ENCODE peak calls at places on chromosomes 3 and 15, in nine cellular contexts. F is C1 segment of cervical spinal cord, W is activated T-cell treated with anti-CD3 and anti-CD28 coated beads for 1 hour, U is hypothalamus, N is pancreas, P is NCI-H1092 treated with DMSO at 0.1 percent for 48 hours, J is KBM-7, M is caudate nucleus, X is HCT116. H is an unnamed sample.

GRCh38 chr15:29815000-29815704 is 7.1 kb downstream of the TJP1 start:
- DNase-seq in F (no peak), W (no peak), U (no peak), N (no peak), P (no peak), J (no peak), M (no peak), X (no peak), H (no peak)

GRCh38 chr3:141729240-141729639 is 8.9 kb upstream of the RNF7 start:
- DNase-seq in F (no peak), W (no peak), U (no peak), N (no peak), P (no peak), J (no peak), M (no peak), X (no peak), H (no peak)

GRCh38 chr15:51726302-51727073 is 11.0 kb downstream of the LYSMD2 start:
- DNase-seq in F (no peak), W (peak; percentile 26), U (no peak), N (no peak), P (no peak), J (no peak), M (no peak), X (peak; percentile 85), H (no peak)

GRCh38 chr15:100559330-100559729 is 30.6 kb upstream of the CERS3 start:
- DNase-seq in F (no peak), W (no peak), U (no peak), N (no peak), P (no peak), J (no peak), M (no peak), X (no peak), H (no peak)

GRCh38 chr3:71064288-71064975 is 519.1 kb downstream of the FOXP1 start:
- DNase-seq in F (peak; percentile 49), W (peak; percentile 47), U (peak; percentile 43), N (peak; percentile 56), P (peak; percentile 40), J (peak; percentile 62), M (no peak), X (no peak), H (peak; percentile 25)

GRCh38 chr3:66195347-66195783 is 25.4 kb upstream of the SLC25A26 start:
- DNase-seq in F (peak; percentile 30), W (no peak), U (peak; percentile 44), N (peak; percentile 48), P (peak; percentile 45), J (no peak), M (peak; percentile 31), X (peak; percentile 62), H (no peak)

GRCh38 chr15:89531796-89532537 is 35.6 kb upstream of the RHCG start:
- DNase-seq in F (no peak), W (no peak), U (no peak), N (no peak), P (no peak), J (no peak), M (no peak), X (no peak), H (no peak)

GRCh38 chr3:155302476-155302875 is 9.0 kb upstream of the STRIT1 start:
- DNase-seq in F (no peak), W (no peak), U (no peak), N (no peak), P (no peak), J (no peak), M (no peak), X (no peak), H (no peak)

GRCh38 chr15:39969871-39970270 is 36.0 kb downstream of the EIF2AK4 start:
- DNase-seq in F (no peak), W (no peak), U (no peak), N (no peak), P (no peak), J (no peak), M (peak; percentile 4), X (peak; percentile 4), H (no peak)

GRCh38 chr15:35630570-35630969 is 84.6 kb upstream of the DPH6 start:
- DNase-seq in F (no peak), W (no peak), U (no peak), N (no peak), P (no peak), J (no peak), M (no peak), X (no peak), H (no peak)

GRCh38 chr3:38476157-38476756 is 19.9 kb upstream of the EXOG start:
- DNase-seq in F (no peak), W (no peak), U (no peak), N (no peak), P (no peak), J (no peak), M (no peak), X (no peak), H (no peak)

GRCh38 chr3:50370594-50370993 is 11.3 kb upstream of the TMEM115 start:
- DNase-seq in F (no peak), W (no peak), U (no peak), N (no peak), P (peak; percentile 26), J (peak; percentile 82), M (no peak), X (no peak), H (no peak)

GRCh38 chr3:196688349-196688748 is 23.7 kb downstream of the CEP19 start:
- DNase-seq in F (no peak), W (no peak), U (no peak), N (no peak), P (peak; percentile 18), J (peak; percentile 87), M (no peak), X (no peak), H (peak; percentile 97)

GRCh38 chr3:79067734-79068133 is 700.1 kb downstream of the ROBO1 start:
- DNase-seq in F (no peak), W (no peak), U (no peak), N (no peak), P (no peak), J (no peak), M (no peak), X (no peak), H (no peak)

GRCh38 chr15:25501828-25502446 is 63.1 kb upstream of the UBE3A start:
- DNase-seq in F (no peak), W (no peak), U (no peak), N (no peak), P (peak; percentile 56), J (peak; percentile 47), M (no peak), X (peak; percentile 27), H (no peak)

GRCh38 chr3:137460944-137461343 is 303.2 kb upstream of the SOX14 start:
- DNase-seq in F (no peak), W (no peak), U (no peak), N (no peak), P (no peak), J (no peak), M (no peak), X (no peak), H (no peak)

GRCh38 chr3:149655826-149656599 is 1.8 kb downstream of the WWTR1 start:
- DNase-seq in F (no peak), W (no peak), U (no peak), N (no peak), P (no peak), J (no peak), M (no peak), X (no peak), H (no peak)

GRCh38 chr3:53808496-53808895 is 37.7 kb downstream of the CHDH start:
- DNase-seq in F (no peak), W (no peak), U (no peak), N (no peak), P (no peak), J (no peak), M (no peak), X (no peak), H (no peak)

GRCh38 chr3:140974900-140975299 is 33.3 kb downstream of the SLC25A36 start:
- DNase-seq in F (no peak), W (no peak), U (no peak), N (no peak), P (no peak), J (no peak), M (no peak), X (no peak), H (no peak)

GRCh38 chr3:177812492-177812891 is 615.2 kb upstream of the TBL1XR1 start:
- DNase-seq in F (no peak), W (no peak), U (no peak), N (no peak), P (no peak), J (no peak), M (no peak), X (no peak), H (no peak)

GRCh38 chr3:123618768-123619484 is 34.1 kb upstream of the HACD2 start:
- DNase-seq in F (no peak), W (no peak), U (peak; percentile 65), N (peak; percentile 44), P (peak; percentile 29), J (peak; percentile 87), M (no peak), X (no peak), H (peak; percentile 71)

GRCh38 chr15:68383161-68384074 is 48.5 kb downstream of the ITGA11 start:
- DNase-seq in F (no peak), W (peak; percentile 10), U (no peak), N (no peak), P (peak; percentile 9), J (peak; percentile 89), M (no peak), X (peak; percentile 36), H (no peak)

GRCh38 chr3:161171639-161172552 is 49.2 kb upstream of the NMD3 start:
- DNase-seq in F (no peak), W (no peak), U (no peak), N (no peak), P (no peak), J (no peak), M (no peak), X (peak; percentile 23), H (no peak)

GRCh38 chr15:71136159-71137137 is 21.2 kb downstream of the THSD4 start:
- DNase-seq in F (no peak), W (no peak), U (no peak), N (no peak), P (no peak), J (no peak), M (no peak), X (no peak), H (no peak)

GRCh38 chr15:72175186-72176044 is 22.2 kb downstream of the GRAMD2A start:
- DNase-seq in F (no peak), W (no peak), U (no peak), N (no peak), P (no peak), J (no peak), M (no peak), X (no peak), H (no peak)

GRCh38 chr3:180179562-180179961 is 142.8 kb upstream of the PEX5L start:
- DNase-seq in F (no peak), W (no peak), U (no peak), N (no peak), P (no peak), J (no peak), M (no peak), X (no peak), H (no peak)

H was measured in GF-D8.